ENCODE peak calls at places on chromosomes 16 and 17, in ten cellular contexts. M is A549, Z is stomach, C is sigmoid colon, X is ovary, A is tibial nerve, U is HepG2, V is suprapubic skin, R is H1, Q is esophagus muscularis mucosa. W is an unnamed sample.

GRCh38 chr16:9395958-9396359 is 304.5 kb downstream of the HAPSTR1 start:
- DNase-seq in M (no peak), Z (no peak), U (no peak), Q (no peak), R (no peak), C (no peak), V (no peak), X (no peak), A (no peak), W (peak)

GRCh38 chr17:79950306-79950705 is 85.4 kb downstream of the TBC1D16 start:
- DNase-seq in C (peak), V (peak), M (no peak), R (peak), U (no peak), X (peak), Z (peak), A (no peak), Q (no peak), W (no peak)

GRCh38 chr17:17204041-17204591 is 2.0 kb downstream of the PLD6 start:
- DNase-seq in Z (peak), V (no peak), R (no peak), X (no peak), U (no peak), Q (no peak), M (no peak), C (peak), A (no peak), W (peak)

GRCh38 chr16:3735541-3735940 is 18.2 kb upstream of the TRAP1 start:
- DNase-seq in Q (no peak), M (no peak), U (no peak), V (no peak), R (no peak), X (peak), C (peak), Z (no peak), A (no peak), W (no peak)

GRCh38 chr16:58684001-58684353 is 593 bp downstream of the SLC38A7 start:
- DNase-seq in C (peak), V (no peak), R (no peak), X (no peak), M (no peak), A (no peak), Z (no peak), U (no peak), Q (no peak), W (no peak)

GRCh38 chr16:397736-398332 is 835 bp downstream of the NME4 start:
- DNase-seq in M (peak), U (peak), A (peak), V (peak), Z (peak), R (peak), C (peak), X (peak), Q (no peak), W (peak)

GRCh38 chr16:51762081-51762995 is 611.3 kb upstream of the SALL1 start:
- DNase-seq in Q (peak), U (peak), Z (peak), X (peak), M (peak), C (peak), A (peak), R (peak), V (peak), W (peak)

GRCh38 chr17:30292490-30292858 is 730 bp upstream of the BLMH start:
- DNase-seq in M (no peak), A (no peak), Q (no peak), R (no peak), U (no peak), V (no peak), Z (no peak), C (no peak), X (no peak), W (no peak)

GRCh38 chr16:82761236-82761635 is 134.5 kb downstream of the CDH13 start:
- DNase-seq in R (no peak), C (peak), X (peak), Q (no peak), Z (peak), A (peak), U (no peak), V (peak), M (no peak), W (peak)

GRCh38 chr16:67409631-67410030 is 6.6 kb downstream of the ZDHHC1 start:
- DNase-seq in U (no peak), V (no peak), M (no peak), A (no peak), Z (no peak), X (no peak), Q (no peak), R (no peak), C (no peak), W (no peak)

GRCh38 chr17:82838386-82839063 is 1.3 kb downstream of the ZNF750 start:
- DNase-seq in Z (no peak), R (no peak), Q (no peak), C (peak), U (peak), A (peak), M (no peak), V (no peak), X (peak), W (peak)

GRCh38 chr16:52872706-52873105 is 180.0 kb downstream of the CHD9NB start:
- DNase-seq in V (no peak), Z (no peak), A (no peak), Q (peak), M (no peak), X (no peak), U (no peak), C (no peak), R (no peak), W (no peak)

GRCh38 chr16:13441675-13442074 is 478.3 kb upstream of the ERCC4 start:
- DNase-seq in M (no peak), U (no peak), C (no peak), V (no peak), R (no peak), Z (no peak), Q (no peak), X (no peak), A (no peak), W (no peak)

GRCh38 chr17:9306086-9306485 is 269.5 kb downstream of the STX8 start:
- DNase-seq in Q (no peak), R (no peak), X (no peak), C (no peak), A (no peak), V (no peak), U (no peak), Z (no peak), M (no peak), W (no peak)

GRCh38 chr17:14304876-14305636 is 4.2 kb downstream of the HS3ST3B1 start:
- DNase-seq in X (no peak), C (no peak), R (peak), V (no peak), A (no peak), U (peak), Q (no peak), M (no peak), Z (no peak), W (no peak)
- H3K27ac ChIP-seq in X (no peak), C (no peak), R (no peak), V (no peak), A (no peak), U (peak), Q (no peak), M (no peak), Z (peak), W (peak)

GRCh38 chr17:45936610-45937009 is 42.3 kb downstream of the MAPT start:
- DNase-seq in X (no peak), V (no peak), Q (no peak), U (no peak), C (no peak), Z (no peak), A (no peak), M (no peak), R (no peak), W (no peak)
- TF ChIP-seq EP300 in X (no peak), V (no peak), Q (no peak), U (no peak), C (no peak), Z (no peak), A (no peak), M (no peak), R (no peak), W (no peak)

GRCh38 chr16:81498351-81498750 is 53.7 kb downstream of the CMIP start:
- DNase-seq in U (no peak), Z (no peak), C (no peak), V (no peak), Q (no peak), M (no peak), X (no peak), R (no peak), A (no peak), W (no peak)

GRCh38 chr16:81496742-81497141 is 52.1 kb downstream of the CMIP start:
- DNase-seq in U (no peak), X (no peak), M (no peak), A (no peak), Q (no peak), Z (no peak), R (no peak), V (no peak), C (no peak), W (no peak)

GRCh38 chr16:81499576-81500380 is 55.2 kb downstream of the CMIP start:
- DNase-seq in Q (no peak), V (no peak), R (no peak), X (no peak), Z (no peak), U (no peak), C (no peak), A (no peak), M (no peak), W (no peak)

GRCh38 chr16:81495321-81496234 is 51.0 kb downstream of the CMIP start:
- DNase-seq in X (no peak), U (no peak), V (peak), C (no peak), R (no peak), Z (peak), Q (no peak), A (no peak), M (no peak), W (peak)

DNA sequence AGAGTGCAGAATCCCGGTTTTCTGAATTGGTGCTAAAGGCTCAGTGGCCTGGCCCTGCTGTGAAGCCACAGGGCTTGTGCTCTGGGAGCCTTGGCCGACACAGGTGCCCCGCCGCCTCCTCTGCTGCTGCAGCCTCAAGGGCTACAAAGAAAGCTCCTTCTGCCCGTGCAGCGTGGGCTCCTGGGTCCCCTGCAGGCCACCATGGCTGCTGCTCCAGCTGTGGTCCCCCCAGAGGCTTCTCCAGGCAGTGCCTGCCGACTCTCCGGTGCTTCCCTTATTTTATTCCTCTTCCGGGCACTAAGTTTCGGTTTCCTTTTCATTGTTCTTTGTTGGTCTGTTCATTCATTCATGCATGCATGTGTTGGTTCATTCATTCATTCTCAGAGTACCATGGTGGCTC is 53.1 kb downstream of the CMIP start:
- DNase-seq in U (no peak), M (no peak), X (no peak), A (no peak), V (no peak), R (no peak), Z (no peak), Q (no peak), C (no peak), W (no peak)
- H3K27ac ChIP-seq in U (no peak), M (peak), X (no peak), A (no peak), V (no peak), R (no peak), Z (no peak), Q (no peak), C (no peak), W (no peak)

GRCh38 chr17:81313776-81314409 is 18.8 kb upstream of the SLC38A10 start:
- DNase-seq in V (no peak), R (no peak), X (no peak), A (no peak), M (no peak), C (no peak), Z (no peak), Q (no peak), U (no peak), W (no peak)
- TF ChIP-seq EP300 in V (no peak), R (no peak), X (no peak), A (no peak), M (no peak), C (no peak), Z (no peak), Q (no peak), U (no peak), W (no peak)

GRCh38 chr16:11799017-11799381 is 1.9 kb upstream of the ZC3H7A start:
- DNase-seq in Z (no peak), C (no peak), Q (no peak), A (no peak), R (no peak), M (no peak), V (no peak), U (no peak), X (no peak), W (no peak)
- H3K27ac ChIP-seq in Z (peak), C (peak), Q (peak), A (no peak), R (no peak), M (no peak), V (peak), U (no peak), X (no peak), W (peak)

GRCh38 chr17:37134050-37134449 is 185.3 kb downstream of the AATF start:
- DNase-seq in V (no peak), Z (no peak), X (no peak), Q (no peak), R (no peak), C (no peak), U (no peak), M (no peak), A (no peak), W (no peak)

GRCh38 chr17:37131670-37132620 is 183.2 kb downstream of the AATF start:
- DNase-seq in C (no peak), Q (no peak), M (no peak), A (no peak), Z (no peak), V (no peak), U (no peak), X (no peak), R (no peak), W (peak)

GRCh38 chr17:37135581-37135980 is 186.8 kb downstream of the AATF start:
- DNase-seq in Z (no peak), M (no peak), Q (no peak), R (no peak), X (no peak), A (no peak), U (no peak), V (no peak), C (no peak), W (no peak)

GRCh38 chr17:37133131-37133530 is 184.4 kb downstream of the AATF start:
- DNase-seq in X (no peak), Z (no peak), A (no peak), C (no peak), U (no peak), M (no peak), R (no peak), V (no peak), Q (no peak), W (no peak)

DNA sequence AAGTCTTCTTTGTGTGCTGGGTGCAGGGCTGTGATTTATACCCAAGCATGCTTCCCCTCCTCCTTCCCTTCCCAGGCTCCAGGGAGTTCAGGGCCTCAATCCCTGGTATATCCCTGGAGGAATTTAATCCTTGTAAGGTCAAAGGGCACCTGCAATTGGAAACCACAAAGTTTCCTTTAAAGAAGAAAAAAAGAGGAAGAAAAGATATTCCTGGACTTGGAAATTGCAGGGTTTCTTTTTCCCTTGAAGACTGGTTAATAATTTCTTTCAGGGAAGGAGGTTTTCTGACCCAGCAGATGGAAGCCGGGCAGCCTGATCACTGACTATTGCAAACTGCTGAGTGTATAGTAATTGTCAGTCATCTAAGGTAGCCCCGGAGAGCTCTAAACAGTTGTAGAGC is 182.3 kb downstream of the AATF start:
- DNase-seq in R (no peak), Q (no peak), U (no peak), A (no peak), M (no peak), V (no peak), X (no peak), C (no peak), Z (no peak), W (no peak)
- TF ChIP-seq EP300 in R (no peak), Q (no peak), U (no peak), A (no peak), M (no peak), V (no peak), X (no peak), C (no peak), Z (no peak), W (no peak)

DNA sequence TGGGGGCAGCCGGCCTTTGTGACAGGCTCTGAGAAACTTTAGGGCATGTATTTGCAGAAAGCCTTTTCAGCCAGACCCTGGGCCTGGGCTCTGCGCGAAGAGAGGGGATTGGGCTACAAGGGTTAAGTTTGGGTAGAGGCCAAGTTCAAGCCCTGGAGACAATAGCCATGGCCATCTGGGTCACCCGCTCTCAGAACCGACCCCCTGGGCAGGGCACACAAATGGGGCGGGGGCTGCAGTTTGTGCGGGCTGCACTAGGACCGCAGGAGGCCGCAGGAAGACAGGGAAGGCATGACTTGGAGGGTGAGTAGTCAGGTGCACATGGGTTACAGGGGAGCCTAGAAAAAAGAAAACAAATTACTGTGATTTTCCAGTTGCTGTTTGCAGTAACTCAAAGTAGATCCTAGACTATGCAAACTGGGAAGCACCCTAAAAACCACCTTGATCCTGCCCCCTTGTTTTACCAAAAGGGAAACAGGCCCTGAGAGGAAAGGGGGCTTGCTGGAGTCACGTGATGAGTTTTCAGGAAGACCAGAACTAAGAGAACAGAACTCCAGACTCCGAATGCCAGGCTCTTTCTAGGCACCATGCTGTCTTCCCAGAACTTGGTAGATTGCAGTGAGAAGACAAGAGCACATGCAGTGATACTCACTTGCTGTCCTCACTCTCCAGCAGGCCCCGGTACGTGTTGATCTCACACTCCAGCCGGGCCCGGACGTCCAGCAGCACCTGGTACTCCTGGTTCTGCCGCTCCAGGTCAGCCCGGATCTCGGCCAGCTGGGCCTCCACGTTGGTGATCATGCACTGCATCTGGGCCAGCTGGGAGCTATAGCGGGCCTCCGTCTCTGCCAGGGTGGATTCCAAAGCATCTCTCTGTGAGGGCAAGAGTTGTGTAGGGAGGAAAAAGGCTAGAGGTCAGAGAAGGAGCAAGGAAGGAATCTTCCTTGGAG is 3.8 kb downstream of the KRT35 start:
- DNase-seq in A (no peak), V (no peak), C (no peak), Z (no peak), M (no peak), Q (no peak), R (no peak), X (peak), U (no peak), W (no peak)
- H3K27ac ChIP-seq in A (no peak), V (no peak), C (no peak), Z (no peak), M (no peak), Q (no peak), R (no peak), X (no peak), U (no peak), W (no peak)

GRCh38 chr17:78709119-78709681 is 72.9 kb downstream of the CYTH1 start:
- DNase-seq in V (no peak), C (no peak), X (no peak), R (no peak), Q (no peak), Z (peak), M (no peak), U (no peak), A (no peak), W (no peak)
- TF ChIP-seq EP300 in V (no peak), C (no peak), X (no peak), R (no peak), Q (no peak), Z (no peak), M (no peak), U (no peak), A (no peak), W (no peak)

DNA sequence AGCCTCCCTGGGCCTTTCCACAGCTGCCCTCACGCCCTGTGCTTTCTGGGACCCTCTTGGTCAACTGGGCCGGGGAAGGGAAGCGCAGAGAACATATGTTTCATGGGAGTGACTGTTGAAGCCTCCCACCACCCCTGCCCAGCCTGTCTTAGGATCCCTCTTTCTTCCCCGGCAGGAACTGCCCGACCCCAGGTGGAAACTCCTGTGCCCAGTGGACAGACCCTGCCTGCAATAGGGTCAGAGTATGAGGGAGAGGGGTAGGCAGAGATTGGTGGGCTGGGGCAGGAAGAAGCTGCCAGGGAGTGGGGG is 10.5 kb downstream of the HEXIM2 start:
- DNase-seq in Q (no peak), V (no peak), R (peak), Z (no peak), X (no peak), U (no peak), A (no peak), M (no peak), C (no peak), W (no peak)
- H3K27ac ChIP-seq in Q (peak), V (peak), R (peak), Z (peak), X (no peak), U (peak), A (peak), M (peak), C (peak), W (peak)

W was measured in transverse colon.